ENCODE peak calls at places on chromosomes 5 and 9, in ten cellular contexts. One of them, this sample, is unnamed.

GRCh38 chr9:114088571-114089170 is 10.4 kb downstream of the KIF12 start:
- DNase-seq in thoracic aorta: no peak
- DNase-seq in neural progenitor cell: no peak
- DNase-seq in Peyer's patch: no peak
- DNase-seq in CD8-positive, alpha-beta memory T cell: no peak
- DNase-seq in ovary: no peak
- DNase-seq in body of pancreas: no peak
- DNase-seq in adrenal gland: no peak
- DNase-seq in cardiac muscle cell: no peak
- DNase-seq in keratinocyte: no peak
- DNase-seq in this sample: no peak

GRCh38 chr9:94086468-94086867 is 2.2 kb downstream of the PTPDC1 start:
- DNase-seq in CD8-positive, alpha-beta memory T cell: no peak
- DNase-seq in body of pancreas: no peak
- DNase-seq in thoracic aorta: no peak
- DNase-seq in ovary: no peak
- DNase-seq in neural progenitor cell: no peak
- DNase-seq in cardiac muscle cell: peak; percentile 81
- DNase-seq in Peyer's patch: no peak
- DNase-seq in adrenal gland: no peak
- DNase-seq in keratinocyte: no peak
- DNase-seq in this sample: no peak

GRCh38 chr9:104860280-104860679 is 67.7 kb downstream of the ABCA1 start:
- DNase-seq in adrenal gland: no peak
- DNase-seq in Peyer's patch: no peak
- DNase-seq in neural progenitor cell: no peak
- DNase-seq in cardiac muscle cell: no peak
- DNase-seq in body of pancreas: no peak
- DNase-seq in keratinocyte: no peak
- DNase-seq in CD8-positive, alpha-beta memory T cell: no peak
- DNase-seq in ovary: no peak
- DNase-seq in thoracic aorta: no peak
- DNase-seq in this sample: no peak

GRCh38 chr5:154084255-154084654 is 45.5 kb downstream of the MFAP3 start:
- DNase-seq in CD8-positive, alpha-beta memory T cell: no peak
- DNase-seq in cardiac muscle cell: no peak
- DNase-seq in neural progenitor cell: peak; percentile 30
- DNase-seq in body of pancreas: no peak
- DNase-seq in thoracic aorta: no peak
- DNase-seq in Peyer's patch: no peak
- DNase-seq in ovary: no peak
- DNase-seq in adrenal gland: no peak
- DNase-seq in keratinocyte: no peak
- DNase-seq in this sample: no peak

GRCh38 chr9:32884482-32884881 is 101.1 kb downstream of the TMEM215 start:
- DNase-seq in CD8-positive, alpha-beta memory T cell: no peak
- DNase-seq in Peyer's patch: no peak
- DNase-seq in body of pancreas: no peak
- DNase-seq in adrenal gland: no peak
- DNase-seq in keratinocyte: no peak
- DNase-seq in thoracic aorta: no peak
- DNase-seq in ovary: no peak
- DNase-seq in cardiac muscle cell: no peak
- DNase-seq in neural progenitor cell: no peak
- DNase-seq in this sample: no peak

GRCh38 chr9:98780059-98780749 is 16.2 kb downstream of the ANKS6 start:
- DNase-seq in Peyer's patch: no peak
- DNase-seq in thoracic aorta: no peak
- DNase-seq in ovary: no peak
- DNase-seq in keratinocyte: no peak
- DNase-seq in cardiac muscle cell: no peak
- DNase-seq in adrenal gland: no peak
- DNase-seq in CD8-positive, alpha-beta memory T cell: no peak
- DNase-seq in neural progenitor cell: no peak
- DNase-seq in body of pancreas: no peak
- DNase-seq in this sample: no peak

GRCh38 chr9:114902773-114903589 is 27.4 kb downstream of the TNFSF8 start:
- DNase-seq in neural progenitor cell: no peak
- DNase-seq in CD8-positive, alpha-beta memory T cell: no peak
- DNase-seq in cardiac muscle cell: peak; percentile 32
- DNase-seq in ovary: no peak
- DNase-seq in keratinocyte: no peak
- DNase-seq in body of pancreas: no peak
- DNase-seq in adrenal gland: no peak
- DNase-seq in thoracic aorta: no peak
- DNase-seq in Peyer's patch: no peak
- DNase-seq in this sample: no peak

GRCh38 chr9:21555911-21556310 is 73.8 kb upstream of the IFNE start:
- DNase-seq in neural progenitor cell: no peak
- DNase-seq in Peyer's patch: no peak
- DNase-seq in keratinocyte: no peak
- DNase-seq in body of pancreas: no peak
- DNase-seq in ovary: no peak
- DNase-seq in cardiac muscle cell: peak; percentile 53
- DNase-seq in adrenal gland: no peak
- DNase-seq in CD8-positive, alpha-beta memory T cell: no peak
- DNase-seq in thoracic aorta: no peak
- DNase-seq in this sample: no peak

GRCh38 chr9:35636135-35636876 is 14.4 kb downstream of the SIT1 start:
- DNase-seq in ovary: no peak
- DNase-seq in neural progenitor cell: no peak
- DNase-seq in thoracic aorta: no peak
- DNase-seq in Peyer's patch: no peak
- DNase-seq in CD8-positive, alpha-beta memory T cell: no peak
- DNase-seq in cardiac muscle cell: no peak
- DNase-seq in keratinocyte: no peak
- DNase-seq in body of pancreas: no peak
- DNase-seq in adrenal gland: no peak
- DNase-seq in this sample: no peak

DNA sequence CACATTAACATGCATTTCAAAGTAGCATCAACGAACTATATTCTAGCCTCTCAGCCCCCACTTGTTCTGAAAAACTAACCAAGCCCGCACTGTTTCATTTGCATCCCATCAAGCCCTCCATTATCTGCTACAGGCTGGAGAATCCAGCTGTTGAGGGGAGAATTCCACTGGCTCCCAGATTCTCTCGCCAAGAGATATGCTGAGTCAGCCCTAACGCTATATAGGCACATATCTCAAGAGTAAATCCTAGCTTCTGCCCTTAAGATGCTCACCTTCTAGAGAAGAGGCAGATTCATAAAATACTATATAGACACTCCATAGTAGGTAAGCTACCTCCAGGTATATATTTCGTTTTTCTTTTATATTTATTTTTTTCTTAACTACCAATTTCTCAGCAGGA is 266.4 kb upstream of the TARS1 start:
- DNase-seq in CD8-positive, alpha-beta memory T cell: no peak
- DNase-seq in keratinocyte: no peak
- DNase-seq in adrenal gland: no peak
- DNase-seq in ovary: no peak
- DNase-seq in cardiac muscle cell: no peak
- DNase-seq in body of pancreas: no peak
- DNase-seq in neural progenitor cell: no peak
- DNase-seq in Peyer's patch: no peak
- DNase-seq in thoracic aorta: no peak
- DNase-seq in this sample: no peak
- H3K4me1 ChIP-seq in CD8-positive, alpha-beta memory T cell: no peaks in the 10 kb centered on the region
- H3K4me1 ChIP-seq in keratinocyte: no peaks in the 10 kb centered on the region
- H3K4me1 ChIP-seq in adrenal gland: no peaks in the 10 kb centered on the region
- H3K4me1 ChIP-seq in ovary: no peaks in the 10 kb centered on the region
- H3K4me1 ChIP-seq in cardiac muscle cell: no peaks in the 10 kb centered on the region
- H3K4me1 ChIP-seq in body of pancreas: no peaks in the 10 kb centered on the region
- H3K4me1 ChIP-seq in neural progenitor cell: no peaks in the 10 kb centered on the region
- H3K4me1 ChIP-seq in Peyer's patch: no peaks in the 10 kb centered on the region
- H3K4me1 ChIP-seq in thoracic aorta: no peaks in the 10 kb centered on the region
- H3K4me1 ChIP-seq in this sample: no peaks in the 10 kb centered on the region

DNA sequence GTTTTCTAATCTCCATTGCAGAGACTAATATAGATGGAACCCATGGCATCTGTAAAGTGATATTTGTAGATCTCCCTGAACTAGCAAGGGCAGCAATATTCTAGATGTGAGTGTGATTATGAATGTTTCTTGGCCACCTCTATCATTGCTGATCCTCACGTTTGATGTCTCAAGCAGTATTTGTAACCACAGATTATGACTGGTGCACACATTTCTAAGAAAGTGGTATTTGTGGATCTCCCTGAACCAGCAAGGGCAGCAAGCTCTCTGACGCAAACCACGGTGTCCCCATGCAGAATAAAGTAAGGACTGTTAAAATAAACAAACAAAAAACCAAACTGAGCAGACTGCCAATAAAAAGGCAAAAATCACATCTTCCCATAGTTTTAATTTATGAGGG is 301.3 kb downstream of the CSNK1G3 start:
- DNase-seq in thoracic aorta: no peak
- DNase-seq in ovary: no peak
- DNase-seq in CD8-positive, alpha-beta memory T cell: no peak
- DNase-seq in keratinocyte: no peak
- DNase-seq in body of pancreas: no peak
- DNase-seq in Peyer's patch: no peak
- DNase-seq in neural progenitor cell: no peak
- DNase-seq in adrenal gland: no peak
- DNase-seq in cardiac muscle cell: no peak
- DNase-seq in this sample: no peak
- H3K4me1 ChIP-seq in thoracic aorta: no peaks in the 10 kb centered on the region
- H3K4me1 ChIP-seq in ovary: peaks cover 4% of the 10 kb centered on the region
- H3K4me1 ChIP-seq in CD8-positive, alpha-beta memory T cell: no peaks in the 10 kb centered on the region
- H3K4me1 ChIP-seq in keratinocyte: no peaks in the 10 kb centered on the region
- H3K4me1 ChIP-seq in body of pancreas: peaks cover 24% of the 10 kb centered on the region
- H3K4me1 ChIP-seq in Peyer's patch: no peaks in the 10 kb centered on the region
- H3K4me1 ChIP-seq in neural progenitor cell: peaks cover 56% of the 10 kb centered on the region
- H3K4me1 ChIP-seq in adrenal gland: no peaks in the 10 kb centered on the region
- H3K4me1 ChIP-seq in cardiac muscle cell: peaks cover 79% of the 10 kb centered on the region
- H3K4me1 ChIP-seq in this sample: peaks cover 20% of the 10 kb centered on the region

GRCh38 chr9:26670052-26670640 is 222.5 kb downstream of the CAAP1 start:
- DNase-seq in adrenal gland: no peak
- DNase-seq in neural progenitor cell: no peak
- DNase-seq in body of pancreas: no peak
- DNase-seq in ovary: no peak
- DNase-seq in cardiac muscle cell: no peak
- DNase-seq in keratinocyte: no peak
- DNase-seq in Peyer's patch: no peak
- DNase-seq in thoracic aorta: no peak
- DNase-seq in CD8-positive, alpha-beta memory T cell: no peak
- DNase-seq in this sample: no peak

GRCh38 chr9:26669641-26670040 is 223.0 kb downstream of the CAAP1 start:
- DNase-seq in keratinocyte: no peak
- DNase-seq in neural progenitor cell: peak; percentile 72
- DNase-seq in ovary: no peak
- DNase-seq in thoracic aorta: no peak
- DNase-seq in CD8-positive, alpha-beta memory T cell: no peak
- DNase-seq in cardiac muscle cell: no peak
- DNase-seq in adrenal gland: no peak
- DNase-seq in Peyer's patch: no peak
- DNase-seq in body of pancreas: no peak
- DNase-seq in this sample: no peak

GRCh38 chr9:26667882-26668281 is 224.7 kb downstream of the CAAP1 start:
- DNase-seq in CD8-positive, alpha-beta memory T cell: no peak
- DNase-seq in Peyer's patch: no peak
- DNase-seq in keratinocyte: no peak
- DNase-seq in cardiac muscle cell: no peak
- DNase-seq in thoracic aorta: no peak
- DNase-seq in ovary: no peak
- DNase-seq in adrenal gland: no peak
- DNase-seq in body of pancreas: no peak
- DNase-seq in neural progenitor cell: no peak
- DNase-seq in this sample: no peak

GRCh38 chr9:26665676-26666075 is 226.9 kb downstream of the CAAP1 start:
- DNase-seq in neural progenitor cell: no peak
- DNase-seq in CD8-positive, alpha-beta memory T cell: no peak
- DNase-seq in ovary: no peak
- DNase-seq in body of pancreas: no peak
- DNase-seq in keratinocyte: no peak
- DNase-seq in thoracic aorta: no peak
- DNase-seq in Peyer's patch: no peak
- DNase-seq in adrenal gland: no peak
- DNase-seq in cardiac muscle cell: no peak
- DNase-seq in this sample: no peak
- H3K4me1 ChIP-seq in neural progenitor cell: peaks cover 22% of the 10 kb centered on the region
- H3K4me1 ChIP-seq in CD8-positive, alpha-beta memory T cell: no peaks in the 10 kb centered on the region
- H3K4me1 ChIP-seq in ovary: no peaks in the 10 kb centered on the region
- H3K4me1 ChIP-seq in body of pancreas: no peaks in the 10 kb centered on the region
- H3K4me1 ChIP-seq in keratinocyte: no peaks in the 10 kb centered on the region
- H3K4me1 ChIP-seq in thoracic aorta: no peaks in the 10 kb centered on the region
- H3K4me1 ChIP-seq in Peyer's patch: no peaks in the 10 kb centered on the region
- H3K4me1 ChIP-seq in adrenal gland: no peaks in the 10 kb centered on the region
- H3K4me1 ChIP-seq in cardiac muscle cell: no peaks in the 10 kb centered on the region
- H3K4me1 ChIP-seq in this sample: peaks cover 20% of the 10 kb centered on the region

GRCh38 chr5:134559672-134560071 is 34.2 kb downstream of the JADE2 start:
- DNase-seq in thoracic aorta: no peak
- DNase-seq in neural progenitor cell: no peak
- DNase-seq in ovary: no peak
- DNase-seq in keratinocyte: no peak
- DNase-seq in CD8-positive, alpha-beta memory T cell: no peak
- DNase-seq in body of pancreas: no peak
- DNase-seq in adrenal gland: no peak
- DNase-seq in Peyer's patch: no peak
- DNase-seq in cardiac muscle cell: no peak
- DNase-seq in this sample: no peak

GRCh38 chr5:134555889-134556311 is 30.4 kb downstream of the JADE2 start:
- DNase-seq in keratinocyte: no peak
- DNase-seq in body of pancreas: peak; percentile 50
- DNase-seq in adrenal gland: peak; percentile 85
- DNase-seq in Peyer's patch: no peak
- DNase-seq in neural progenitor cell: peak; percentile 68
- DNase-seq in cardiac muscle cell: peak; percentile 56
- DNase-seq in CD8-positive, alpha-beta memory T cell: peak; percentile 79
- DNase-seq in ovary: no peak
- DNase-seq in thoracic aorta: peak; percentile 55
- DNase-seq in this sample: peak; percentile 23

GRCh38 chr5:134555223-134555790 is 29.8 kb downstream of the JADE2 start:
- DNase-seq in keratinocyte: no peak
- DNase-seq in body of pancreas: no peak
- DNase-seq in adrenal gland: no peak
- DNase-seq in neural progenitor cell: no peak
- DNase-seq in CD8-positive, alpha-beta memory T cell: no peak
- DNase-seq in thoracic aorta: no peak
- DNase-seq in ovary: no peak
- DNase-seq in Peyer's patch: no peak
- DNase-seq in cardiac muscle cell: no peak
- DNase-seq in this sample: no peak

GRCh38 chr5:134554319-134555222 is 29.1 kb downstream of the JADE2 start:
- DNase-seq in keratinocyte: no peak
- DNase-seq in ovary: peak; percentile 64
- DNase-seq in body of pancreas: peak; percentile 40
- DNase-seq in Peyer's patch: no peak
- DNase-seq in neural progenitor cell: no peak
- DNase-seq in thoracic aorta: no peak
- DNase-seq in adrenal gland: peak; percentile 96
- DNase-seq in CD8-positive, alpha-beta memory T cell: no peak
- DNase-seq in cardiac muscle cell: peak; percentile 90
- DNase-seq in this sample: peak; percentile 65

DNA sequence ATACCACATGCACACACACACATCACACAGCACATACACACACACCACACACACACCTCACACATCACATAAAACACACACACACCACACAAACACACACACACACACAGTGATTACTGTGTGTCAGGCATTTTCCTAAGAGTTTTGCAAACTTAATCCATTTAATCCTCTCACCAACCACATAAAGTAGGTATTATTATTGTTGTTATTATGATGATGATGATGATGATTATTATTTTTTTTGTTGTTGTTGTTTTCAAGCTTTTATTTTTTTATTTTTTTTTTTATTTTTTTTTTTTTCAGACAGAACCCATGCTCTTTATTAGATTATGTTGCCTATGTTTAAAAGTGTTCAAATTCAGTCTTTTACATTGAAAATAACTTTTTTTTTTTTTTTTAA is 31.5 kb downstream of the JADE2 start:
- DNase-seq in neural progenitor cell: no peak
- DNase-seq in keratinocyte: no peak
- DNase-seq in ovary: no peak
- DNase-seq in body of pancreas: no peak
- DNase-seq in CD8-positive, alpha-beta memory T cell: no peak
- DNase-seq in adrenal gland: no peak
- DNase-seq in thoracic aorta: no peak
- DNase-seq in Peyer's patch: no peak
- DNase-seq in cardiac muscle cell: no peak
- DNase-seq in this sample: no peak
- H3K4me1 ChIP-seq in neural progenitor cell: no peaks in the 10 kb centered on the region
- H3K4me1 ChIP-seq in keratinocyte: peaks cover 35% of the 10 kb centered on the region
- H3K4me1 ChIP-seq in ovary: peaks cover 27% of the 10 kb centered on the region
- H3K4me1 ChIP-seq in body of pancreas: peaks cover 30% of the 10 kb centered on the region
- H3K4me1 ChIP-seq in CD8-positive, alpha-beta memory T cell: peaks cover 35% of the 10 kb centered on the region
- H3K4me1 ChIP-seq in adrenal gland: peaks cover 38% of the 10 kb centered on the region
- H3K4me1 ChIP-seq in thoracic aorta: peaks cover 44% of the 10 kb centered on the region
- H3K4me1 ChIP-seq in Peyer's patch: peaks cover 23% of the 10 kb centered on the region
- H3K4me1 ChIP-seq in cardiac muscle cell: no peaks in the 10 kb centered on the region
- H3K4me1 ChIP-seq in this sample: peaks cover 24% of the 10 kb centered on the region